ENCODE peak calls at places on chromosomes 1 and 21, in six cellular contexts. L is heart left ventricle, S is ascending aorta, I is tibial nerve, K is IMR-90, E is fibroblast of lung. G is an unnamed sample. For H3K4me1, the result is how much of the 10 kb centered on the place peaks cover.

GRCh38 chr21:44939532-44940115 is at the start of gene SLX9:
- DNase-seq in L (peak), S (no peak), I (no peak), K (peak), E (peak), G (peak)

GRCh38 chr1:29650476-29650875 is 414.2 kb downstream of the PTPRU start:
- DNase-seq in L (no peak), S (peak), I (no peak), K (no peak), E (no peak), G (no peak)

GRCh38 chr1:161484613-161485012 is 20.6 kb upstream of the FCGR2A start:
- DNase-seq in L (no peak), S (no peak), I (no peak), K (no peak), E (no peak), G (no peak)

GRCh38 chr1:234998174-234998741 is 130.4 kb downstream of the TOMM20 start:
- DNase-seq in L (peak), S (peak), I (no peak), K (no peak), E (peak), G (no peak)

GRCh38 chr1:17550684-17551584 is 11.4 kb downstream of the ARHGEF10L start:
- DNase-seq in L (no peak), S (no peak), I (no peak), K (peak), E (no peak), G (no peak)

GRCh38 chr1:85386068-85386722 is 78.8 kb downstream of the DDAH1 start:
- DNase-seq in L (no peak), S (no peak), I (no peak), K (no peak), E (no peak), G (no peak)

GRCh38 chr1:161439280-161440232 is 65.7 kb upstream of the FCGR2A start:
- DNase-seq in L (no peak), S (peak), I (no peak), K (peak), E (peak), G (no peak)

GRCh38 chr1:117613969-117614865 is 8.4 kb downstream of the TENT5C start:
- DNase-seq in L (no peak), S (peak), I (no peak), K (no peak), E (no peak), G (no peak)

GRCh38 chr1:223216482-223217205 is 73.6 kb upstream of the TLR5 start:
- DNase-seq in L (no peak), S (no peak), I (no peak), K (no peak), E (no peak), G (no peak)

GRCh38 chr1:241518447-241519307 is 878 bp downstream of the FH start:
- DNase-seq in L (peak), S (no peak), I (no peak), K (peak), E (peak), G (peak)

GRCh38 chr1:210536263-210536961 is 207.7 kb downstream of the HHAT start:
- DNase-seq in L (no peak), S (no peak), I (no peak), K (no peak), E (no peak), G (no peak)

GRCh38 chr1:68375919-68376318 is 73.8 kb downstream of the RPE65 start:
- DNase-seq in L (no peak), S (no peak), I (no peak), K (peak), E (no peak), G (no peak)

GRCh38 chr21:41980561-41980960 is 26.7 kb upstream of the C2CD2 start:
- DNase-seq in L (no peak), S (no peak), I (no peak), K (no peak), E (no peak), G (no peak)

DNA sequence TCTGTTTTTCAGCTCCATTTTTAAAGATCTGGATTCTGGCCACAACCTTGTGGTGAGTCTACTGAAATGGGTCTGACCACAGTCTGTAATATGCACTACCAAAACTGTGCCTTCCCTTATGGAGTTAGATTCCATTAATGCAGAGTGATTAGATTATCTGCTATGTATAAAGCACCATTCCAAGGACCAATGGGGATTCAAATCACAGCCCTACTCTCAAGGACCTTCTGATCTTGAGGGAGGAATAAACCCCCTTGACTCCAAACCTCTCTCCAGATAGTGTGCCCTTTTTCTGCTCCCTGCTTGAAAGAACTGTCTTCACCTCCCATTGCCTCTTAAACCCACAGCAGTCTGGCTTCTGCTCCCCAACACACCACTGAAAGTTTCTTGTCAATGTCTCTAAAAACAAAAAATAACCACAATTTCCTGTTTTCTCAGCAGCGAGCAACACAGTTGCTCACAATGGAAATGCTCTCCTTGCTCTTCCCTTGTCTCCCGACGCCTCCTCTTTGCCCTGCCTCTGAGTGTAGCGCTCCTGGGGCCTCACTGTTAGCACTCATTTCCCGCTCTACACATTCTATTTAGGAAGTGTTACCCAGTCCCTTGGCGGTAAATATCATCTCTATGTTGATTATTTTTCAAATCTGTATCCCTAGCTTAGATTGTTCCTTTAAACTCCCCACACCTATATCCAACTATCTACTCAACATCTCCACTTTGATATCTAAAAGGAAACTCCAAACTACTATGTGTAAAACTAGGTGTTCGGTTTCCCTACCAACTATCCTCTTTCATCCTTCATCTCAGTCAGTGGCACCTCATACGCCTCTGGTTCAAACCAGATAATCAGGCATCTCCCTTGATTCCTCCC is 13.6 kb downstream of the PCNX2 start:
- DNase-seq in L (no peak), S (no peak), I (no peak), K (peak), E (peak), G (no peak)
- H3K27ac ChIP-seq in L (no peak), S (no peak), I (no peak), K (no peak), E (no peak), G (no peak)

GRCh38 chr1:89821322-89822108 is 683 bp downstream of the LRRC8D start:
- DNase-seq in L (peak), S (peak), I (no peak), K (peak), E (peak), G (peak)

GRCh38 chr1:89822999-89823628 is 2.3 kb downstream of the LRRC8D start:
- DNase-seq in L (no peak), S (no peak), I (no peak), K (peak), E (peak), G (no peak)

GRCh38 chr1:89823679-89824292 is 3.0 kb downstream of the LRRC8D start:
- DNase-seq in L (no peak), S (no peak), I (no peak), K (no peak), E (no peak), G (no peak)

GRCh38 chr1:89822109-89822962 is 1.5 kb downstream of the LRRC8D start:
- DNase-seq in L (no peak), S (no peak), I (no peak), K (no peak), E (no peak), G (no peak)

GRCh38 chr1:89820423-89821321 is at the start of gene LRRC8D:
- DNase-seq in L (peak), S (peak), I (peak), K (peak), E (peak), G (peak)
- H3K4me3 ChIP-seq in L (peak), S (peak), I (peak), K (peak), E (peak), G (peak)

GRCh38 chr1:10765304-10765703 is 31.1 kb downstream of the CASZ1 start:
- DNase-seq in L (no peak), S (no peak), I (no peak), K (no peak), E (no peak), G (no peak)
- H3K4me1 ChIP-seq in L (under half), S (under half), I (under half), K (under half), E (under half), G (under half)

DNA sequence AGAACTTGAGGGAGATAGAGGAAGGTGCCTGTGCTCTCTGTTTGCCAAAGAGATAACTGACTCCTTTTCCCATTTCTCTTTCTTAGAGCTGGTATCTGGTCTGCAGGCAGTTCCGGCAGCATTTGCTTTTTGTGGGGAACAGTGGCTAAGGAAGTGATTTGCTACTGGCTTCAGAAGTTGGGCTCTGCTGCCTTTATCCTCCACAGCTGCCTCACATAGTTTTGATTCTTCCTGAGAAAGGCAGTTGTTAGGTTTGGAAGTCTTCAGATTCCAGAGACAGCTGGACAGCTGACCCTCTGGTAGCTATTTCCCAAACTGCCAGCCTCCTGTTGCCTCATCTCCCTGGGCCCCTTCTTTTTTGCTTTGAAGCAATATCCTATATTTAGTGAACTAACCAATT is 62.6 kb upstream of the MACF1 start:
- DNase-seq in L (no peak), S (no peak), I (no peak), K (peak), E (peak), G (no peak)
- H3K27ac ChIP-seq in L (no peak), S (peak), I (no peak), K (peak), E (peak), G (peak)

GRCh38 chr1:115312752-115313151 is 25.3 kb downstream of the NGF start:
- DNase-seq in L (no peak), S (no peak), I (no peak), K (no peak), E (no peak), G (no peak)

GRCh38 chr1:115307621-115308020 is 30.4 kb downstream of the NGF start:
- DNase-seq in L (no peak), S (no peak), I (no peak), K (no peak), E (no peak), G (no peak)

GRCh38 chr1:115308969-115309368 is 29.1 kb downstream of the NGF start:
- DNase-seq in L (no peak), S (no peak), I (no peak), K (no peak), E (no peak), G (no peak)

GRCh38 chr1:115313173-115313572 is 24.9 kb downstream of the NGF start:
- DNase-seq in L (no peak), S (no peak), I (no peak), K (no peak), E (no peak), G (no peak)

GRCh38 chr1:115310821-115311220 is 27.2 kb downstream of the NGF start:
- DNase-seq in L (no peak), S (no peak), I (no peak), K (no peak), E (no peak), G (no peak)
- H3K4me3 ChIP-seq in L (no peak), S (no peak), I (no peak), K (no peak), E (no peak), G (no peak)

GRCh38 chr1:31671147-31671546 is 26.5 kb upstream of the PEF1 start:
- DNase-seq in L (no peak), S (no peak), I (no peak), K (no peak), E (no peak), G (peak)
- H3K4me1 ChIP-seq in L (under half), S (under half), I (under half), K (under half), E (under half), G (under half)

DNA sequence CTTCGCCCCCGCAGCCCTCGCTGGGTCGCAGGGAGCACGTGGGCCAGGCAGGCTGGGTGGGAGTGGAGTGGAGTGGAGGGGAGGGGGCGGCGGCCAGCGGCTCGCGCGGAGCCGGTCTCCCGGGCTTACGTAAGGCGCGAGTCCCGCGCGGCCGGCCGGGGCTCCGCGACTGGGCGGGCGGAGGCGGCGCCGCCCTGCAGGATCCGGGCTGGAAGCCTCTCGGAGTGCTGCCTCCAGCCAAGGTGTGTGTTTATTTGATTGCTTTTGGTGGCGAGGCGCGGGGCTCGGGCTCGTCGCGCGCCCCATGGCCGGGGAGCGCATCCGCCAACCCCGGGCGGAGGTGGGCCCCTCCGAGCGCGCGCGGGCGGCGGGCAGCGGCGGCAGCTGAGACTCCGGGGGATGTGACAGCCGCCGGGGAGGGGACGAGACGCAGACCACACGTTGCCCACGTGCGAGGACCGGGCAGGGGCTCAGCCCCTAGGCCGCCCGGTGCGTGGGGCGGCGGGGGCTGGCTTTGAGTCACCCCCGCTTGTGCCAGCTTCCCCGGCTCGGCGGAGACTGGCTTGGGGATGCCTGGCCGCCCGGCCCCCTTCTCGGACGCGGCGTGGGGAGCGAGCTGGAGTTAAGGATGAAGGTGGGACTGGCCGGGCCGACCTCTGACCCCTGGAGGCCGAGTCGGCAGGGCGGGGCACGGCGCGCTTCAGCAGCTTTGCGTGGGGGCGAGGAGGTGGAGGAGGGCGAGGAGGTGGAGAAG is 402 bp upstream of the AK4 start:
- DNase-seq in L (peak), S (peak), I (peak), K (no peak), E (no peak), G (peak)
- H3K27ac ChIP-seq in L (peak), S (peak), I (peak), K (peak), E (no peak), G (no peak)

GRCh38 chr1:87466621-87467020 is 137.9 kb downstream of the LMO4 start:
- DNase-seq in L (no peak), S (no peak), I (no peak), K (no peak), E (no peak), G (no peak)
- H3K4me3 ChIP-seq in L (no peak), S (no peak), I (no peak), K (no peak), E (no peak), G (no peak)

GRCh38 chr1:245859510-245860114 is 647.5 kb downstream of the SMYD3 start:
- DNase-seq in L (no peak), S (no peak), I (no peak), K (peak), E (no peak), G (no peak)
- H3K4me1 ChIP-seq in L (under half), S (under half), I (under half), K (under half), E (under half), G (under half)

GRCh38 chr1:3440282-3440681 is 14.2 kb upstream of the ARHGEF16 start:
- DNase-seq in L (no peak), S (no peak), I (no peak), K (no peak), E (no peak), G (peak)
- H3K27ac ChIP-seq in L (no peak), S (no peak), I (peak), K (no peak), E (no peak), G (no peak)